ENCODE peak calls at places on chromosomes 7 and 10, in four cellular contexts. Z is IMR-90, D is colonic mucosa, M is uterus. G is an unnamed sample.

GRCh38 chr7:117803476-117803875 is 69.8 kb downstream of the CTTNBP2 start:
- DNase-seq in Z (peak), D (no peak), M (no peak), G (no peak)

GRCh38 chr7:831596-832291 is 532 bp upstream of the SUN1 start:
- DNase-seq in Z (peak), D (no peak), M (peak), G (no peak)

GRCh38 chr7:41003031-41003925 is 699.6 kb downstream of the INHBA start:
- DNase-seq in Z (peak), D (peak), M (no peak), G (peak)

GRCh38 chr7:11343818-11344413 is 370.2 kb downstream of the PHF14 start:
- DNase-seq in Z (peak), D (no peak), M (no peak), G (no peak)

GRCh38 chr7:117134885-117135552 is 181.7 kb downstream of the ST7 start:
- DNase-seq in Z (peak), D (no peak), M (no peak), G (no peak)

GRCh38 chr10:36118289-36118688 is 476.2 kb upstream of the FZD8 start:
- DNase-seq in Z (no peak), D (no peak), M (peak), G (no peak)

GRCh38 chr7:87447251-87447650 is 28.2 kb downstream of the ABCB4 start:
- DNase-seq in Z (no peak), D (no peak), M (no peak), G (no peak)

GRCh38 chr10:14757394-14757793 is 17.3 kb downstream of the FAM107B start:
- DNase-seq in Z (no peak), D (no peak), M (no peak), G (no peak)

GRCh38 chr7:30920584-30921539 is 9.2 kb downstream of the AQP1 start:
- DNase-seq in Z (peak), D (no peak), M (peak), G (no peak)

GRCh38 chr10:129963831-129964501 is at the start of gene EBF3:
- DNase-seq in Z (peak), D (peak), M (peak), G (no peak)

GRCh38 chr7:87345962-87346371 is 503 bp downstream of the CROT start:
- DNase-seq in Z (no peak), D (no peak), M (no peak), G (no peak)

GRCh38 chr7:8742837-8743236 is 309.4 kb downstream of the NXPH1 start:
- DNase-seq in Z (no peak), D (no peak), M (no peak), G (no peak)

GRCh38 chr7:127536426-127537152 is 48.8 kb downstream of the GCC1 start:
- DNase-seq in Z (no peak), D (no peak), M (no peak), G (no peak)

GRCh38 chr10:124705021-124705740 is 39.0 kb downstream of the FAM53B start:
- DNase-seq in Z (no peak), D (no peak), M (no peak), G (peak)

GRCh38 chr7:115676080-115676479 is 354.5 kb downstream of the TFEC start:
- DNase-seq in Z (peak), D (no peak), M (peak), G (no peak)

GRCh38 chr10:87095241-87095945 is 387 bp downstream of the SHLD2 start:
- DNase-seq in Z (peak), D (peak), M (peak), G (peak)

GRCh38 chr10:14661818-14662217 is 112.9 kb downstream of the FAM107B start:
- DNase-seq in Z (no peak), D (no peak), M (no peak), G (no peak)

GRCh38 chr7:157875230-157876179 is 538.7 kb downstream of the DNAJB6 start:
- DNase-seq in Z (no peak), D (no peak), M (no peak), G (no peak)

GRCh38 chr7:154672659-154673415 is 330.1 kb downstream of the PAXIP1 start:
- DNase-seq in Z (no peak), D (no peak), M (no peak), G (no peak)

GRCh38 chr10:86401588-86402282 is 35.1 kb upstream of the GRID1 start:
- DNase-seq in Z (no peak), D (no peak), M (peak), G (peak)

GRCh38 chr7:92595281-92595680 is 5.1 kb upstream of the FAM133B start:
- DNase-seq in Z (peak), D (no peak), M (no peak), G (no peak)

GRCh38 chr10:79239275-79239779 is 107.9 kb upstream of the PPIF start:
- DNase-seq in Z (peak), D (peak), M (no peak), G (peak)

GRCh38 chr7:2798669-2799068 is 45.4 kb downstream of the GNA12 start:
- DNase-seq in Z (no peak), D (no peak), M (no peak), G (no peak)

GRCh38 chr10:61992683-61993629 is 91.5 kb downstream of the ARID5B start:
- DNase-seq in Z (peak), D (peak), M (peak), G (peak)

GRCh38 chr10:124315599-124316270 is 103.0 kb downstream of the OAT start:
- DNase-seq in Z (no peak), D (no peak), M (no peak), G (no peak)

G was measured in Peyer's patch.